ENCODE peak calls at places on chromosomes 2 and 18, in nine cellular contexts. W is ovary, M is thyroid gland, P is right lobe of liver, T is upper lobe of left lung, X is IMR-90, Y is tibial nerve, U is GM12878, I is A549. J is an unnamed sample. For H3K4me1, the result is how much of the 10 kb centered on the place peaks cover.

GRCh38 chr18:59353079-59353680 is 5.9 kb downstream of the LMAN1 start:
- DNase-seq in T (no peak), U (no peak), M (no peak), Y (no peak), I (no peak), P (no peak), W (no peak), X (no peak), J (no peak)

GRCh38 chr18:13184396-13184795 is 34.2 kb upstream of the LDLRAD4 start:
- DNase-seq in P (no peak), M (no peak), I (no peak), T (no peak), U (no peak), X (no peak), Y (no peak), W (no peak), J (no peak)

GRCh38 chr2:142190805-142191204 is 60.0 kb upstream of the LRP1B start:
- DNase-seq in I (no peak), M (no peak), T (no peak), W (no peak), Y (no peak), X (peak), U (no peak), P (no peak), J (no peak)

GRCh38 chr2:45237850-45238542 is 228.7 kb upstream of the SIX2 start:
- DNase-seq in T (no peak), P (no peak), M (no peak), Y (no peak), W (no peak), X (peak), I (peak), U (no peak), J (no peak)

GRCh38 chr2:38866773-38867443 is 8.8 kb downstream of the DHX57 start:
- DNase-seq in P (no peak), X (peak), T (no peak), I (no peak), M (no peak), W (no peak), U (no peak), Y (no peak), J (no peak)

GRCh38 chr2:222671259-222672067 is at the start of gene MOGAT1:
- DNase-seq in U (no peak), T (peak), Y (no peak), X (no peak), P (peak), W (peak), I (peak), M (peak), J (no peak)

GRCh38 chr2:112709703-112710102 is 11.1 kb upstream of the NT5DC4 start:
- DNase-seq in T (no peak), M (no peak), Y (no peak), W (no peak), I (no peak), U (no peak), P (no peak), X (no peak), J (no peak)

GRCh38 chr2:112481050-112481527 is 867 bp upstream of the TTL start:
- DNase-seq in P (peak), W (peak), Y (peak), M (peak), U (peak), X (peak), T (peak), I (peak), J (peak)

GRCh38 chr2:219032051-219032745 is 9.1 kb downstream of the CFAP65 start:
- DNase-seq in M (no peak), T (no peak), U (no peak), X (no peak), W (no peak), Y (no peak), I (no peak), P (no peak), J (no peak)

GRCh38 chr2:239459581-239459980 is 58.8 kb upstream of the HDAC4 start:
- DNase-seq in T (peak), P (no peak), W (no peak), Y (no peak), U (no peak), I (no peak), X (no peak), M (no peak), J (peak)

GRCh38 chr2:55598056-55598795 is 19.2 kb downstream of the PPP4R3B start:
- DNase-seq in M (no peak), Y (no peak), X (peak), P (no peak), T (no peak), U (no peak), I (no peak), W (no peak), J (no peak)

GRCh38 chr2:10580991-10581390 is 108.8 kb downstream of the NOL10 start:
- DNase-seq in M (no peak), T (no peak), X (no peak), P (no peak), Y (no peak), W (no peak), U (no peak), I (no peak), J (no peak)

GRCh38 chr18:51716277-51716676 is 518.8 kb upstream of the MEX3C start:
- DNase-seq in T (no peak), Y (no peak), I (no peak), U (no peak), X (no peak), W (no peak), P (no peak), M (no peak), J (no peak)

GRCh38 chr2:217813828-217814227 is 189.0 kb downstream of the TNS1 start:
- DNase-seq in P (no peak), X (no peak), U (no peak), M (no peak), Y (no peak), W (no peak), T (no peak), I (no peak), J (no peak)
- H3K27ac ChIP-seq in P (no peak), X (no peak), U (no peak), M (no peak), Y (no peak), W (no peak), T (no peak), I (no peak), J (no peak)

GRCh38 chr2:174787485-174788205 is 23.4 kb upstream of the CHRNA1 start:
- DNase-seq in X (peak), U (no peak), M (no peak), W (no peak), Y (no peak), I (no peak), P (no peak), T (no peak), J (no peak)

GRCh38 chr2:174792309-174793025 is 28.2 kb upstream of the CHRNA1 start:
- DNase-seq in X (no peak), U (no peak), P (no peak), W (no peak), T (no peak), Y (no peak), I (no peak), M (no peak), J (no peak)

GRCh38 chr2:174788291-174788929 is 24.1 kb upstream of the CHRNA1 start:
- DNase-seq in X (peak), M (no peak), U (no peak), P (no peak), W (no peak), I (no peak), T (no peak), Y (no peak), J (no peak)

GRCh38 chr2:174786066-174786725 is 21.9 kb upstream of the CHRNA1 start:
- DNase-seq in I (no peak), M (no peak), P (no peak), W (no peak), U (no peak), X (peak), Y (no peak), T (no peak), J (no peak)

GRCh38 chr2:174789001-174789400 is 24.7 kb upstream of the CHRNA1 start:
- DNase-seq in P (no peak), W (no peak), X (no peak), I (no peak), Y (no peak), T (no peak), U (no peak), M (no peak), J (no peak)
- H3K4me1 ChIP-seq in P (under half), W (under half), X (under half), I (under half), Y (under half), T (under half), U (under half), M (under half), J (under half)

GRCh38 chr18:44803019-44803650 is 122.4 kb downstream of the SETBP1 start:
- DNase-seq in W (no peak), M (no peak), X (peak), Y (no peak), T (peak), U (no peak), P (no peak), I (no peak), J (no peak)
- TF ChIP-seq POLR2A in W (no peak), M (no peak), X (no peak), Y (no peak), T (no peak), U (no peak), P (no peak), I (no peak), J (no peak)

GRCh38 chr2:190320696-190321095 is 1.1 kb upstream of the HIBCH start:
- DNase-seq in W (no peak), X (no peak), P (no peak), I (no peak), U (no peak), Y (no peak), T (no peak), M (no peak), J (no peak)
- H3K27ac ChIP-seq in W (no peak), X (no peak), P (peak), I (no peak), U (peak), Y (peak), T (peak), M (no peak), J (peak)

GRCh38 chr2:65387017-65387416 is 45.4 kb downstream of the SPRED2 start:
- DNase-seq in U (no peak), X (no peak), Y (no peak), W (no peak), P (no peak), T (no peak), M (no peak), I (no peak), J (no peak)

GRCh38 chr2:65389476-65389875 is 42.9 kb downstream of the SPRED2 start:
- DNase-seq in T (no peak), M (no peak), U (no peak), I (no peak), X (no peak), Y (no peak), P (no peak), W (no peak), J (no peak)

GRCh38 chr2:65388051-65388531 is 44.3 kb downstream of the SPRED2 start:
- DNase-seq in M (no peak), Y (no peak), P (no peak), X (no peak), U (peak), T (no peak), W (no peak), I (no peak), J (peak)

GRCh38 chr2:65390134-65390533 is 42.3 kb downstream of the SPRED2 start:
- DNase-seq in T (no peak), M (no peak), P (peak), I (no peak), W (no peak), X (no peak), U (peak), Y (no peak), J (no peak)

GRCh38 chr2:65388626-65389390 is 43.6 kb downstream of the SPRED2 start:
- DNase-seq in W (no peak), T (no peak), M (no peak), P (no peak), I (no peak), X (no peak), U (no peak), Y (no peak), J (no peak)
- H3K4me1 ChIP-seq in W (under half), T (half or more), M (under half), P (under half), I (under half), X (under half), U (half or more), Y (under half), J (under half)

DNA sequence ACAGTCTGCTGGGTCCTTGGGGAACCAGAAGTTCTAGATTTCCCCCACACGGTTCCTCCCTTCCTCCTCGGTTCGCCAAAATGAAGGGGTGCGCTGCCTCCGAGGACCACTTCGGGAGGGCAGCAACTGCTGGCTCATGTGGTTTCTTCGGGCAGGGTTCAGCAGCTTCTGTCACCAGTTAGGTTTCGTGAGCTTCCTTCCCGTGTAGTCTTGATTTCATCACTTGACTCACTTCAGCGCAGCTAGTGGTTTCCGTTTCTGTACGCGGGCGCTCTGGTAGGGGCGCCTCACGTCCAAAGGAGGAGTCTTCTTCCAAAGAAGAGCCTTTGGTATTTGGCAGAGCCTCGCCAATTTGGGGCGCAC is 454 bp upstream of the GALNT3 start:
- DNase-seq in P (peak), Y (no peak), X (peak), U (peak), M (peak), I (no peak), T (peak), W (peak), J (peak)
- TF ChIP-seq POLR2A in P (no peak), Y (no peak), X (no peak), U (peak), M (no peak), I (no peak), T (no peak), W (no peak), J (no peak)

DNA sequence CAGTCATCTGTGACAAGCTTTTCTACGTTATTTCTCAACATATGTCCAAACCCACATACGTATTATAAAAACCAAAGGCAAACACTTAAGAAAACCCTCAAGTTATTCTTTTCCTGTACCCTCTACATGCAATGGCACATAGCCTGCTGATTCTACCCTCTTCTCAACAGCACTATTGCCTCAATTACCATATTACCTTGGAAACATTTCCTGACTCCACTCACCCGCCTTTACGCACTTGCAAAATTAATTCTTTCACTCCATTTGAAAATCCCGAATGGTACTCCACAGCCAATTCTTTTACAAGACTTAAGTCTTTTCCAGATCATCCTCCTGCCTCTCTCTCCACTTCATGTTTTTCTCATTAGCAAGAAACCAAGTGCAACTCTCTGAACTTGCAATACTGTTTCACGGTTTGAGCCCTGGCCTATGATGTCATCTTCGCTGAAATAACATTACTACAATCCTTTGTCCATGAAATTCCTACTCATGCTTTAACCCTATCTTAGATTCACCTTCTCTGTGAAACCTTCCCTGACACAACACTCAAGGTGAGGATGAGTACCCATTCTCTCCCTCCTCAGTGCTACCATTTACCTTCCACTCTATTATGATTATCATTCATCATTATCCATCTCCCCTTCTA is 29.0 kb downstream of the SESTD1 start:
- DNase-seq in M (no peak), I (no peak), X (peak), T (no peak), W (no peak), Y (no peak), U (no peak), P (no peak), J (no peak)
- H3K27ac ChIP-seq in M (no peak), I (no peak), X (no peak), T (peak), W (no peak), Y (no peak), U (no peak), P (no peak), J (no peak)

DNA sequence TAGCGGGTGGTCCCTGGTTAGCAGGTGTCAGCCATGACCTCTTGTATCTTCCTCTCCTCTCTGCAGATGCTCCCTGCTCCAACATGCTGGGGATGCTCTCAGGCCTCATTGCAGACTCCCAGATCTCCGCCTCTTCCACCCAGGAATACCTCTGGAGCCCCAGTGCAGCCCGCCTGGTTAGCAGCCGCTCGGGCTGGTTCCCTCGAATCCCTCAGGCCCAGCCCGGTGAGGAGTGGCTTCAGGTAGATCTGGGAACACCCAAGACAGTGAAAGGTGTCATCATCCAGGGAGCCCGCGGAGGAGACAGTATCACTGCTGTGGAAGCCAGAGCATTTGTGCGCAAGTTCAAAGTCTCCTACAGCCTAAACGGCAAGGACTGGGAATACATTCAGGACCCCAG is 60.8 kb downstream of the NRP2 start:
- DNase-seq in X (no peak), I (no peak), U (no peak), W (no peak), T (no peak), Y (no peak), P (no peak), M (no peak), J (no peak)
- H3K4me1 ChIP-seq in X (under half), I (under half), U (under half), W (under half), T (under half), Y (under half), P (under half), M (under half), J (under half)

DNA sequence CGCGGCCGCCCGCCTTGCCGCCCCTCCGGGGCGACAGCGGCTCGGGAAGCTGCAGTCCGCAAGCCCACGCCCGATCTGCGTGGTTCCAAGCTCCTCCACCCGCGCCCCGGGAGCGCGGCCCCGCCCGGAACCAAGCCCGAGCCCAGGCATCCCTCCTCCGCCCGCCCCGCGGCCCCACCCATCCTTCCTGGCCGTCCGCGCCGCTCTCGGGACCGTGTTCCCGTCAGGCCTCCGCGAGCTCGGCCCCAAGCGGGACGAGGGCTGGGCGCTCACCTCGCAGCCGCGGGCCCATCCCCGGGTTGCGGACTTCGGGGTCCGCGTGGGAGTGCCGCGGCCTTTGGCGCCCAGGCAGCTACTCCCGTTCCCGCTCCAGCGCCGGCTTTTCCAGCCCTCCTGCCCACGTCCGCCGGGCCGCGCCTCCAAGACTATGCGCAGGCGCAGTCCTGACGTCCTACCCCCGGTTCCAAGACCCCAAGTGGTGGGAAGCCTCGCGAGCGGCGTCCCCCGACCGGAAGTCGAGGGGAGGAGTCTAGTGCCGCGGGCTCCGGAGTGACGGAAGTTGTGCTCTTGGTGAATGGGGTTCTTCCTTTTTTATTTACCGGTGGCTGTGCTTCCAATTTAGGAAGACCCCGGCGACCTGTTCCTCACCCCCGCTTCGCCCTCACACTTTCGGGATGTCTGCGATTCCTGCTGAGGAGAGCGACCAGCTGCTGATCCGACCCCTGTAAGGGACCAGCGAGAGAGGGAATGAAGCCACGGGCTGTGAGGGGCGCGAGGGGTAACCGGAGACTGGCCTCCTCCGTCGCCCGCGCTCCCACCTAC is at the start of the genes CPSF3 and ITGB1BP1:
- DNase-seq in W (peak), X (peak), P (peak), Y (peak), M (peak), U (peak), I (peak), T (peak), J (peak)
- TF ChIP-seq POLR2A in W (peak), X (peak), P (peak), Y (peak), M (peak), U (peak), I (peak), T (peak), J (peak)

J was measured in breast epithelium.